ENCODE peak calls at places on chromosomes 11 and 22, in nine cellular contexts. V is uterus, K is Karpas-422, J is aorta, G is GM23248, T is Caco-2, F is cardiac muscle cell, D is stomach, Z is hepatocyte. U is an unnamed sample. For H3K4me1, the result is how much of the 10 kb centered on the place peaks cover.

GRCh38 chr11:63866211-63866610 is 27.3 kb downstream of the MARK2 start:
- DNase-seq in V (peak), K (no peak), J (peak), G (peak), T (no peak), F (no peak), D (peak), Z (peak), U (peak)

GRCh38 chr22:43988960-43989359 is 33.7 kb downstream of the SAMM50 start:
- DNase-seq in V (no peak), K (no peak), J (no peak), G (no peak), T (no peak), F (no peak), D (no peak), Z (no peak), U (no peak)

GRCh38 chr11:133162228-133162627 is 370.1 kb downstream of the OPCML start:
- DNase-seq in V (no peak), K (no peak), J (no peak), G (no peak), T (no peak), F (no peak), D (peak), Z (peak), U (peak)

GRCh38 chr11:94272738-94273313 is 31.6 kb upstream of the IZUMO1R start:
- DNase-seq in V (no peak), K (no peak), J (no peak), G (no peak), T (no peak), F (no peak), D (no peak), Z (no peak), U (no peak)

GRCh38 chr11:104098555-104098954 is 62.1 kb downstream of the DDI1 start:
- DNase-seq in V (no peak), K (no peak), J (no peak), G (no peak), T (no peak), F (no peak), D (no peak), Z (no peak), U (no peak)

GRCh38 chr11:1163321-1163910 is 5.7 kb downstream of the MUC5AC start:
- DNase-seq in V (no peak), K (no peak), J (no peak), G (no peak), T (no peak), F (no peak), D (peak), Z (no peak), U (no peak)

GRCh38 chr11:35615911-35616900 is 2.1 kb upstream of the FJX1 start:
- DNase-seq in V (peak), K (peak), J (no peak), G (peak), T (peak), F (peak), D (no peak), Z (peak), U (peak)

GRCh38 chr11:23112987-23113886 is 253.0 kb upstream of the CCDC179 start:
- DNase-seq in V (no peak), K (peak), J (no peak), G (peak), T (peak), F (peak), D (peak), Z (peak), U (peak)

GRCh38 chr22:46373838-46374662 is 38.5 kb downstream of the TRMU start:
- DNase-seq in V (no peak), K (no peak), J (no peak), G (no peak), T (no peak), F (no peak), D (no peak), Z (no peak), U (peak)

GRCh38 chr11:122032317-122032716 is 83.7 kb downstream of the BLID start:
- DNase-seq in V (peak), K (no peak), J (no peak), G (peak), T (no peak), F (no peak), D (no peak), Z (no peak), U (no peak)

GRCh38 chr11:34637303-34637702 is 16.4 kb downstream of the EHF start:
- DNase-seq in V (no peak), K (no peak), J (no peak), G (no peak), T (no peak), F (no peak), D (peak), Z (no peak), U (no peak)

GRCh38 chr11:116697639-116698038 is 75.1 kb downstream of the BUD13 start:
- DNase-seq in V (no peak), K (no peak), J (no peak), G (no peak), T (no peak), F (no peak), D (peak), Z (no peak), U (no peak)

GRCh38 chr11:116694815-116695590 is 77.8 kb downstream of the BUD13 start:
- DNase-seq in V (no peak), K (no peak), J (no peak), G (no peak), T (no peak), F (no peak), D (peak), Z (no peak), U (no peak)

GRCh38 chr11:116697011-116697410 is 75.8 kb downstream of the BUD13 start:
- DNase-seq in V (no peak), K (no peak), J (no peak), G (no peak), T (no peak), F (no peak), D (no peak), Z (peak), U (peak)

GRCh38 chr11:116695657-116696254 is 77.0 kb downstream of the BUD13 start:
- DNase-seq in V (no peak), K (no peak), J (no peak), G (no peak), T (no peak), F (no peak), D (no peak), Z (no peak), U (no peak)

GRCh38 chr11:116696381-116696941 is 76.3 kb downstream of the BUD13 start:
- DNase-seq in V (no peak), K (no peak), J (no peak), G (peak), T (no peak), F (no peak), D (peak), Z (no peak), U (no peak)
- H3K4me3 ChIP-seq in V (no peak), K (no peak), J (no peak), G (no peak), T (no peak), F (no peak), D (no peak), Z (no peak), U (no peak)

GRCh38 chr11:128589998-128590397 is 2.6 kb upstream of the ETS1 start:
- DNase-seq in V (no peak), K (no peak), J (no peak), G (no peak), T (no peak), F (no peak), D (no peak), Z (no peak), U (no peak)

GRCh38 chr11:128588086-128588485 is 728 bp upstream of the ETS1 start:
- DNase-seq in V (no peak), K (no peak), J (no peak), G (peak), T (no peak), F (no peak), D (no peak), Z (no peak), U (no peak)

GRCh38 chr11:128593281-128593680 is 5.9 kb upstream of the ETS1 start:
- DNase-seq in V (no peak), K (no peak), J (no peak), G (peak), T (no peak), F (no peak), D (no peak), Z (no peak), U (no peak)

GRCh38 chr11:128592454-128592853 is 5.1 kb upstream of the ETS1 start:
- DNase-seq in V (no peak), K (no peak), J (no peak), G (no peak), T (no peak), F (peak), D (no peak), Z (no peak), U (no peak)

DNA sequence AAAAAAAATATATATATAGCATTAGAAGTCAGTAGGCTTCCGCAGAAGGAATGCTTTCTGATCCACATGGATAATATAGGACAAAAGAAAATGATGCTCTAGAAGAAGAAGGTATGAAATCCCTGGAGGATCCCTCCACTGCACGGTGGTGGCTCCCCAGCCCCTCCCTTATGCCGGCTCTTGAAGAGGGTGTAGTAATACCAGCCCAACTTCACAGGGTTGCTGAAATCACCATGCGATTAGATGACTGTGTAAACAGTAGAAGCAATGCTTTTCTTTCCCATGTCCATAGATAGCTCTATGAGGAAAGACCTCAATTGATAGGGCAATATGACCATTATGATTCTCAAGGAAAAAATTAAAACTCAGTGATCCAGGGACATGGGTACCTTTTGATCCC is 3.2 kb upstream of the ETS1 start:
- DNase-seq in V (no peak), K (no peak), J (no peak), G (no peak), T (no peak), F (no peak), D (no peak), Z (no peak), U (no peak)
- H3K4me1 ChIP-seq in V (under half), K (under half), J (under half), G (under half), T (under half), F (under half), D (under half), Z (under half), U (under half)

GRCh38 chr11:19458231-19458630 is 217.5 kb upstream of the E2F8 start:
- DNase-seq in V (no peak), K (no peak), J (no peak), G (peak), T (no peak), F (no peak), D (no peak), Z (no peak), U (no peak)

GRCh38 chr11:19459240-19459639 is 218.5 kb upstream of the E2F8 start:
- DNase-seq in V (no peak), K (no peak), J (no peak), G (no peak), T (no peak), F (no peak), D (no peak), Z (no peak), U (no peak)

GRCh38 chr11:19458721-19459120 is 218.0 kb upstream of the E2F8 start:
- DNase-seq in V (no peak), K (no peak), J (no peak), G (no peak), T (no peak), F (no peak), D (no peak), Z (no peak), U (no peak)

GRCh38 chr11:19453893-19454292 is 213.1 kb upstream of the E2F8 start:
- DNase-seq in V (no peak), K (no peak), J (peak), G (peak), T (no peak), F (no peak), D (no peak), Z (no peak), U (no peak)

GRCh38 chr11:19455731-19456130 is 215.0 kb upstream of the E2F8 start:
- DNase-seq in V (peak), K (no peak), J (peak), G (peak), T (no peak), F (no peak), D (no peak), Z (no peak), U (no peak)
- H3K4me3 ChIP-seq in V (no peak), K (no peak), J (no peak), G (no peak), T (no peak), F (no peak), D (no peak), Z (no peak), U (no peak)

GRCh38 chr11:61691378-61692156 is 11.4 kb downstream of the DAGLA start:
- DNase-seq in V (no peak), K (no peak), J (no peak), G (no peak), T (no peak), F (no peak), D (no peak), Z (no peak), U (no peak)
- H3K4me1 ChIP-seq in V (under half), K (under half), J (under half), G (under half), T (under half), F (under half), D (half or more), Z (under half), U (under half)

GRCh38 chr11:78560826-78561484 is 13.7 kb downstream of the NARS2 start:
- DNase-seq in V (no peak), K (no peak), J (no peak), G (peak), T (peak), F (no peak), D (no peak), Z (no peak), U (peak)

GRCh38 chr11:78557236-78557635 is 17.4 kb downstream of the NARS2 start:
- DNase-seq in V (no peak), K (no peak), J (no peak), G (no peak), T (no peak), F (peak), D (no peak), Z (no peak), U (no peak)

GRCh38 chr11:78562398-78562797 is 12.3 kb downstream of the NARS2 start:
- DNase-seq in V (no peak), K (no peak), J (no peak), G (peak), T (no peak), F (no peak), D (no peak), Z (no peak), U (no peak)

GRCh38 chr11:78564037-78564888 is 10.4 kb downstream of the NARS2 start:
- DNase-seq in V (peak), K (peak), J (no peak), G (peak), T (peak), F (peak), D (no peak), Z (peak), U (peak)

DNA sequence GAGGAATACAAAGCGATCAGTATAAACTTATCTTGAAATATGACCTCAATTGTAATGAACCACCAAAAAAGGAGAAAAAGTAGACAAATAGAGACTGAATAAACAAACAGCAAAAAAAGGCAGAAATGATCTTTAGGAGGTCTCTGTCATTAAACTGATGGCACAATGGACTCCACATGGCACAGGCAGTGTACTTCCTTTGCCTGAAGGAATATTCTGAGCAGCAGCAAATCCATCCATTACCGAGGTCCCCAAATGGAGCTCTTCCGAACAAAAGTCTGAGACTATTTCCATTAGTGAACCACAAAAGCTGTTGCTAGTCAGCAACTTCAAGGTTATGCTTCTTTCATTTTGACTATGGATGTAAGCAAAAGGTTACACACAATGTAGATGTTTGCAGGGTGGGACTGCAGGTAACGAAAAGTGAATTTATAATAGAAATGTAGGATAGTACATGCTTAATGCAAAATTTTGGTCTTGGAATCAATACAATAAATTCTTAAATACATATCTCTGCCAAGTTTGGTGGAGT is 14.5 kb downstream of the NARS2 start:
- DNase-seq in V (no peak), K (no peak), J (no peak), G (no peak), T (no peak), F (no peak), D (no peak), Z (no peak), U (no peak)
- H3K4me3 ChIP-seq in V (no peak), K (no peak), J (no peak), G (no peak), T (no peak), F (no peak), D (no peak), Z (no peak), U (no peak)

GRCh38 chr11:119207607-119208006 is 1.5 kb downstream of the CBL start:
- DNase-seq in V (no peak), K (peak), J (no peak), G (no peak), T (no peak), F (no peak), D (no peak), Z (no peak), U (no peak)
- H3K4me1 ChIP-seq in V (under half), K (under half), J (under half), G (under half), T (under half), F (under half), D (half or more), Z (under half), U (under half)

GRCh38 chr11:115872418-115872817 is 368.2 kb upstream of the CADM1 start:
- DNase-seq in V (no peak), K (peak), J (no peak), G (no peak), T (no peak), F (no peak), D (no peak), Z (no peak), U (no peak)
- H3K4me3 ChIP-seq in V (no peak), K (no peak), J (no peak), G (no peak), T (no peak), F (no peak), D (no peak), Z (no peak), U (no peak)

GRCh38 chr11:45603930-45604682 is 61.3 kb downstream of the CHST1 start:
- DNase-seq in V (peak), K (no peak), J (no peak), G (no peak), T (no peak), F (no peak), D (no peak), Z (no peak), U (no peak)
- H3K4me1 ChIP-seq in V (under half), K (under half), J (under half), G (under half), T (under half), F (under half), D (under half), Z (under half), U (under half)